ENCODE peak calls at places on chromosomes 11 and 22, in six cellular contexts. One of them, this sample, is unnamed.

GRCh38 chr11:65591939-65592814 is 3.4 kb downstream of the KCNK7 start:
- DNase-seq in psoas muscle: peak; percentile 77
- DNase-seq in astrocyte: peak; percentile 69
- DNase-seq in hepatocyte: peak; percentile 70
- DNase-seq in progenitor cell of endocrine pancreas: no peak
- DNase-seq in tibial nerve: peak; percentile 55
- DNase-seq in this sample: peak; percentile 84

GRCh38 chr11:65945941-65946558 is 770 bp downstream of the TSGA10IP start:
- DNase-seq in hepatocyte: no peak
- DNase-seq in progenitor cell of endocrine pancreas: no peak
- DNase-seq in tibial nerve: no peak
- DNase-seq in psoas muscle: no peak
- DNase-seq in astrocyte: no peak
- DNase-seq in this sample: no peak

GRCh38 chr22:30605449-30606110 is 1.4 kb upstream of the TCN2 start:
- DNase-seq in astrocyte: peak; percentile 10
- DNase-seq in hepatocyte: peak; percentile 65
- DNase-seq in progenitor cell of endocrine pancreas: no peak
- DNase-seq in psoas muscle: peak; percentile 66
- DNase-seq in tibial nerve: no peak
- DNase-seq in this sample: peak; percentile 57

GRCh38 chr11:75474878-75475766 is 42.1 kb upstream of the KLHL35 start:
- DNase-seq in tibial nerve: peak; percentile 35
- DNase-seq in psoas muscle: peak; percentile 84
- DNase-seq in progenitor cell of endocrine pancreas: no peak
- DNase-seq in astrocyte: no peak
- DNase-seq in hepatocyte: peak; percentile 59
- DNase-seq in this sample: peak; percentile 29

GRCh38 chr11:114060402-114061052 is 1.0 kb downstream of the ZBTB16 start:
- DNase-seq in progenitor cell of endocrine pancreas: peak; percentile 40
- DNase-seq in psoas muscle: peak; percentile 75
- DNase-seq in hepatocyte: peak; percentile 66
- DNase-seq in tibial nerve: no peak
- DNase-seq in astrocyte: no peak
- DNase-seq in this sample: no peak

GRCh38 chr11:17518366-17518765 is 25.9 kb downstream of the USH1C start:
- DNase-seq in tibial nerve: no peak
- DNase-seq in astrocyte: no peak
- DNase-seq in progenitor cell of endocrine pancreas: no peak
- DNase-seq in psoas muscle: no peak
- DNase-seq in hepatocyte: no peak
- DNase-seq in this sample: no peak

GRCh38 chr11:122853261-122853660 is 15.0 kb downstream of the CRTAM start:
- DNase-seq in hepatocyte: no peak
- DNase-seq in psoas muscle: no peak
- DNase-seq in progenitor cell of endocrine pancreas: no peak
- DNase-seq in tibial nerve: no peak
- DNase-seq in astrocyte: peak; percentile 7
- DNase-seq in this sample: peak; percentile 14

GRCh38 chr11:94219771-94220170 is 84.6 kb upstream of the IZUMO1R start:
- DNase-seq in psoas muscle: no peak
- DNase-seq in progenitor cell of endocrine pancreas: no peak
- DNase-seq in astrocyte: no peak
- DNase-seq in tibial nerve: no peak
- DNase-seq in hepatocyte: no peak
- DNase-seq in this sample: no peak

This sample was measured in fibroblast of lung.